ENCODE peak calls at places on chromosomes 2 and 18, in seven cellular contexts. V is right lobe of liver; K is HL-60; M is WTC11; E is spleen; B is A549; N is activated naive CD4-positive, alpha-beta T cell. F is an unnamed sample.
A peak's percentile ranks its signal among the peaks of the same experiment; 100 is the strongest.

GRCh38 chr2:75428060-75428459 is 132.7 kb downstream of the EVA1A start:
- DNase-seq in V (no peak), K (no peak), M (no peak), E (no peak), B (no peak), N (no peak), F (no peak)

GRCh38 chr2:175955168-175955567 is 46.9 kb downstream of the LNPK start:
- DNase-seq in V (no peak), K (no peak), M (no peak), E (no peak), B (no peak), N (no peak), F (no peak)

GRCh38 chr2:195566201-195566600 is 90.8 kb upstream of the SLC39A10 start:
- DNase-seq in V (no peak), K (no peak), M (no peak), E (no peak), B (no peak), N (no peak), F (no peak)

GRCh38 chr18:37564796-37565137 is 831 bp downstream of the CELF4 start:
- DNase-seq in V (peak; percentile 38), K (no peak), M (peak; percentile 90), E (peak; percentile 77), B (peak; percentile 21), N (no peak), F (no peak)

GRCh38 chr2:23350026-23350791 is 34.8 kb upstream of the KLHL29 start:
- DNase-seq in V (no peak), K (no peak), M (no peak), E (no peak), B (no peak), N (no peak), F (no peak)

GRCh38 chr18:76687271-76688006 is 134.9 kb upstream of the ZNF236 start:
- DNase-seq in V (no peak), K (no peak), M (no peak), E (no peak), B (no peak), N (no peak), F (no peak)

GRCh38 chr2:196987298-196987653 is 60.8 kb upstream of the PGAP1 start:
- DNase-seq in V (no peak), K (no peak), M (no peak), E (no peak), B (no peak), N (no peak), F (no peak)

GRCh38 chr2:199810422-199811250 is 40.4 kb downstream of the FTCDNL1 start:
- DNase-seq in V (no peak), K (no peak), M (no peak), E (no peak), B (no peak), N (no peak), F (no peak)

GRCh38 chr2:50694798-50695197 is 337.1 kb downstream of the NRXN1 start:
- DNase-seq in V (no peak), K (no peak), M (no peak), E (no peak), B (no peak), N (no peak), F (no peak)

GRCh38 chr2:170013802-170014551 is 164.0 kb upstream of the MYO3B start:
- DNase-seq in V (no peak), K (no peak), M (peak; percentile 17), E (no peak), B (no peak), N (no peak), F (no peak)

GRCh38 chr2:12718662-12719399 is 2.1 kb downstream of the TRIB2 start:
- DNase-seq in V (no peak), K (no peak), M (no peak), E (peak; percentile 80), B (no peak), N (no peak), F (peak; percentile 17)

GRCh38 chr2:19355416-19355821 is 3.0 kb downstream of the OSR1 start:
- DNase-seq in V (no peak), K (no peak), M (no peak), E (no peak), B (no peak), N (no peak), F (no peak)

GRCh38 chr18:10995576-10995975 is 153.8 kb downstream of the PIEZO2 start:
- DNase-seq in V (no peak), K (no peak), M (no peak), E (no peak), B (no peak), N (no peak), F (no peak)

GRCh38 chr2:185433824-185434223 is 304.8 kb upstream of the FSIP2 start:
- DNase-seq in V (no peak), K (no peak), M (no peak), E (no peak), B (no peak), N (no peak), F (no peak)

GRCh38 chr2:84906900-84907714 is 1.7 kb downstream of the TMSB10 start:
- DNase-seq in V (peak; percentile 56), K (peak; percentile 73), M (no peak), E (peak; percentile 91), B (peak; percentile 96), N (no peak), F (peak; percentile 74)

GRCh38 chr2:156430978-156431358 is 5.2 kb upstream of the GPD2 start:
- DNase-seq in V (no peak), K (peak; percentile 10), M (no peak), E (no peak), B (peak; percentile 80), N (no peak), F (no peak)

GRCh38 chr2:14975401-14975800 is 342.9 kb downstream of the LRATD1 start:
- DNase-seq in V (no peak), K (no peak), M (no peak), E (no peak), B (no peak), N (no peak), F (no peak)

GRCh38 chr18:30689216-30689615 is 353.3 kb downstream of the DSC3 start:
- DNase-seq in V (no peak), K (no peak), M (no peak), E (no peak), B (no peak), N (no peak), F (no peak)

GRCh38 chr2:85814802-85815550 is 61.2 kb downstream of the ATOH8 start:
- DNase-seq in V (no peak), K (no peak), M (no peak), E (no peak), B (no peak), N (no peak), F (no peak)

GRCh38 chr2:205058409-205058808 is 513.1 kb downstream of the PARD3B start:
- DNase-seq in V (no peak), K (no peak), M (no peak), E (no peak), B (no peak), N (no peak), F (no peak)

GRCh38 chr2:15145046-15145817 is 415.9 kb downstream of the NBAS start:
- DNase-seq in V (no peak), K (no peak), M (no peak), E (no peak), B (no peak), N (no peak), F (no peak)

GRCh38 chr2:28583899-28584553 is 88.2 kb downstream of the PLB1 start:
- DNase-seq in V (peak; percentile 58), K (peak; percentile 75), M (no peak), E (no peak), B (peak; percentile 94), N (no peak), F (no peak)

GRCh38 chr2:201773990-201774389 is 6.7 kb downstream of the ALS2 start:
- DNase-seq in V (no peak), K (no peak), M (no peak), E (no peak), B (no peak), N (no peak), F (no peak)

GRCh38 chr2:190596998-190597397 is 51.9 kb upstream of the NAB1 start:
- DNase-seq in V (no peak), K (no peak), M (no peak), E (no peak), B (no peak), N (no peak), F (no peak)

GRCh38 chr2:123456416-123456815 is 568.7 kb upstream of the CNTNAP5 start:
- DNase-seq in V (no peak), K (no peak), M (no peak), E (no peak), B (no peak), N (no peak), F (no peak)

GRCh38 chr2:111918383-111918806 is 20.0 kb downstream of the MERTK start:
- DNase-seq in V (no peak), K (no peak), M (no peak), E (no peak), B (no peak), N (no peak), F (no peak)

GRCh38 chr2:121191191-121192170 is 93.5 kb downstream of the TFCP2L1 start:
- DNase-seq in V (no peak), K (no peak), M (no peak), E (peak; percentile 70), B (no peak), N (no peak), F (no peak)

GRCh38 chr2:180075763-180076362 is 68.8 kb upstream of the CWC22 start:
- DNase-seq in V (no peak), K (no peak), M (no peak), E (no peak), B (no peak), N (no peak), F (no peak)

GRCh38 chr2:151575338-151575737 is 158.9 kb downstream of the NEB start:
- DNase-seq in V (no peak), K (no peak), M (no peak), E (no peak), B (no peak), N (no peak), F (no peak)

GRCh38 chr2:156396126-156396525 is 40.1 kb upstream of the GPD2 start:
- DNase-seq in V (no peak), K (peak; percentile 49), M (no peak), E (no peak), B (no peak), N (no peak), F (peak; percentile 18)

GRCh38 chr2:60735496-60736250 is 20.4 kb upstream of the PAPOLG start:
- DNase-seq in V (peak; percentile 19), K (no peak), M (peak; percentile 64), E (peak; percentile 75), B (no peak), N (no peak), F (no peak)

GRCh38 chr2:144464730-144465129 is 55.2 kb downstream of the ZEB2 start:
- DNase-seq in V (no peak), K (no peak), M (no peak), E (no peak), B (no peak), N (no peak), F (no peak)

GRCh38 chr2:464562-465309 is 176.8 kb upstream of the ALKAL2 start:
- DNase-seq in V (no peak), K (no peak), M (no peak), E (no peak), B (no peak), N (no peak), F (peak; percentile 15)

GRCh38 chr18:34909637-34910364 is 131.4 kb upstream of the MAPRE2 start:
- DNase-seq in V (no peak), K (no peak), M (no peak), E (no peak), B (no peak), N (no peak), F (no peak)

GRCh38 chr2:181770145-181770544 is 89.8 kb upstream of the NEUROD1 start:
- DNase-seq in V (no peak), K (no peak), M (no peak), E (no peak), B (no peak), N (no peak), F (no peak)

GRCh38 chr2:105545731-105546622 is 147.1 kb upstream of the FHL2 start:
- DNase-seq in V (peak; percentile 66), K (peak; percentile 62), M (peak; percentile 84), E (peak; percentile 84), B (peak; percentile 68), N (peak; percentile 21), F (peak; percentile 57)

F was measured in OCI-LY7.